ENCODE peak calls at places on chromosomes 4 and X, in ten cellular contexts. E, P, Q, G, I, O, T, S, W and L are unnamed samples.

GRCh38 chrX:153762636-153763173 is 1.3 kb upstream of the PLXNB3 start:
- DNase-seq in S (no peak), E (no peak), W (no peak), Q (no peak), P (no peak), O (no peak), I (no peak), G (no peak), T (no peak), L (no peak)

GRCh38 chr4:105473340-105474109 is at the start of gene PPA2:
- DNase-seq in S (peak; percentile 96), E (peak; percentile 88), W (peak; percentile 94), Q (peak; percentile 92), I (peak; percentile 84), G (peak; percentile 93), T (peak; percentile 78), P (peak; percentile 87), O (peak; percentile 88), L (peak; percentile 74)

GRCh38 chrX:150167482-150168324 is 195.4 kb upstream of the MAMLD1 start:
- DNase-seq in P (no peak), I (no peak), S (no peak), G (no peak), W (no peak), Q (no peak), T (no peak), O (no peak), E (no peak), L (no peak)

GRCh38 chrX:106363214-106363613 is 195.1 kb downstream of the PWWP3B start:
- DNase-seq in S (no peak), I (no peak), T (no peak), Q (no peak), E (no peak), G (no peak), W (no peak), P (no peak), O (no peak), L (no peak)

GRCh38 chr4:153079824-153080486 is 124.3 kb upstream of the TRIM2 start:
- DNase-seq in T (no peak), I (no peak), G (no peak), Q (no peak), S (no peak), P (peak; percentile 37), W (no peak), O (no peak), E (no peak), L (no peak)

GRCh38 chrX:80747832-80748231 is 61.8 kb downstream of the BRWD3 start:
- DNase-seq in E (no peak), S (no peak), Q (no peak), I (no peak), T (no peak), W (no peak), G (no peak), P (no peak), O (no peak), L (no peak)

GRCh38 chrX:68822641-68823410 is 6.0 kb upstream of the EFNB1 start:
- DNase-seq in T (peak; percentile 23), G (peak; percentile 77), E (peak; percentile 72), I (no peak), W (no peak), S (peak; percentile 59), O (no peak), P (peak; percentile 41), Q (no peak), L (no peak)

GRCh38 chrX:4764888-4765287 is 1051.4 kb upstream of the PRKX start:
- DNase-seq in S (no peak), I (no peak), O (no peak), P (no peak), E (no peak), W (no peak), T (no peak), G (no peak), Q (no peak), L (peak; percentile 1)

GRCh38 chrX:15663439-15663838 is 1.2 kb downstream of the CLTRN start:
- DNase-seq in E (no peak), I (no peak), W (no peak), S (no peak), T (no peak), Q (no peak), G (no peak), P (no peak), O (no peak), L (no peak)

GRCh38 chr4:120821986-120822385 is 100.5 kb downstream of the PRDM5 start:
- DNase-seq in G (no peak), S (no peak), I (no peak), O (no peak), P (no peak), T (no peak), W (no peak), E (no peak), Q (no peak), L (no peak)

GRCh38 chr4:92066485-92066884 is 237.3 kb upstream of the GRID2 start:
- DNase-seq in W (no peak), E (no peak), Q (no peak), P (no peak), O (no peak), S (no peak), G (no peak), I (no peak), T (no peak), L (no peak)

GRCh38 chr4:92059615-92060014 is 244.2 kb upstream of the GRID2 start:
- DNase-seq in Q (no peak), P (no peak), O (no peak), S (no peak), W (no peak), T (no peak), G (no peak), I (no peak), E (no peak), L (no peak)

GRCh38 chr4:92060333-92060732 is 243.4 kb upstream of the GRID2 start:
- DNase-seq in Q (no peak), G (no peak), P (no peak), I (no peak), T (no peak), W (no peak), E (no peak), S (no peak), O (no peak), L (no peak)

DNA sequence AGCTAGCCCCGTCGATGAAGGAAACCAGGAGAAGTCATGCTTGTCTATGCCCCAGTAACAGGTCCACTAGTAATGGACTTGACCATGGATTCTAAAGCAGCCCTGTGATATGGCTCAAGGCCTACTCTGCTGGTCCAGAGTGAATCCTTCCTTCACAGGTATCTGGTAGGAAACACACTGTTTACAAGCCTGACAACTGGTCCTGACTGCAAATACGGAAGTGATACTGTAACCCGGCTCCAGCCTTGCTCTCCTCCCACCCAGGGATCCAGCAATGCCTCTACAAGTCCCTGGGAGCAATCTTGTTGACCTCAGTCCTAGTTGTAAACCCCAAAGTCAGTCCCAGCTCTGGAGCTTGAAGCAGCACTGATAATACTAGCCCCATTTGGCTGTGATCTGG is 239.2 kb upstream of the GRID2 start:
- DNase-seq in P (no peak), O (no peak), Q (no peak), S (no peak), I (no peak), T (no peak), E (no peak), W (no peak), G (no peak), L (no peak)
- H3K4me3 ChIP-seq in P (no peak overlapping the region), O (no peak overlapping the region), Q (no peak overlapping the region), S (no peak overlapping the region), I (no peak overlapping the region), T (no peak overlapping the region), E (no peak overlapping the region), W (no peak overlapping the region), G (no peak overlapping the region), L (no peak overlapping the region)

DNA sequence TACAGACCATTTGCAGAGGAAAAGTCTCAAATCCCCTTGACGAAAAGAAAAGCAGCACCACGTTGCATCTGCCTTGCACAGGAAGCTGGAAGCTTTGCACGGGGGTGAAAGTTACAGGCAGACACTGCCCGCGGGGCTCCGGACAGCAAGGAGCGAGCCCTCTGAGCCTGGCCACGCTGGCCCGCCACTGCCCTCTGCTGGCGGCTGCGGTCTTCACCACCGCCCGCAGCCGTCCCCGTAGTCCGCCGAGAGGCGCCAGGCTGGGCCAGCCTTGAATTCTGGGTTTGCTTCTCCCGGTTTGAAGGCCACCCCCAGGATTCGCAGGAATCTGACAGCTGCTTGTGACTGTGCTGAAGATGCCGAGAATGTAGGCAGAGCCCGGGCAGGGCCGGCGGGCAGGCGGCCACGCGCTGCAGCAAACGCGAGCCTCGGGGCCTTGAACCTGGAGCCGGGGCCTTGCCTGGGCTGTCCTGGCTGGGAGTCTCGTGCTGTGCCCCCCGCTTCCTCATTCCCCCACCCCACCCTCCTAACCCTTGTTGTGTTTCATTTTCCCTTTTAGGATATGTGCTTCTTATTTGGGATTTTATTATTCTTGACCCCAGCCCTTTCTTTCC is 49.2 kb downstream of the ENPP6 start:
- DNase-seq in G (peak; percentile 76), Q (peak; percentile 54), S (peak; percentile 85), O (peak; percentile 43), E (peak; percentile 66), P (peak; percentile 51), W (peak; percentile 83), I (peak; percentile 6), T (peak; percentile 22), L (no peak)
- H3K4me3 ChIP-seq in G (no peak overlapping the region), Q (no peak overlapping the region), S (no peak overlapping the region), O (no peak overlapping the region), E (no peak overlapping the region), P (no peak overlapping the region), W (no peak overlapping the region), I (no peak overlapping the region), T (no peak overlapping the region), L (no peak overlapping the region)

DNA sequence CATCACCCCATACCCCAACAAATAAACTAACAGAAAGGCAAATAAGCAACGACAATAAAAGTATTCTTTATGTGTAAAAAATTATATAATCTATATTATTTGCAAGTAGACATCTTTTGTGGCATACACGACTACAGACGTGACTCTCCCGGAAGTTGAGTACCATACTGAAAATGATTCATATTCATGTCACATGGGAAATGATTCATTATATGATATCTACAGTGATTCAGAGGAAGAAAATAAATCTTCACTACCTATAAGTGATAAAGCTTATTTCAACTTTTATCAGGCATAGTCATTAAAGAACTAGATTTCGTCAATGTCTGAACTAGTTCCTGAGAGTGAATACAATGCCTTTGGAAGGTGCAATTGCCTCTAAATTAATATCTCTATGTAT is 4.6 kb upstream of the ANTXR2 start:
- DNase-seq in P (peak; percentile 40), Q (no peak), O (no peak), W (no peak), T (no peak), E (peak; percentile 63), I (no peak), S (no peak), G (no peak), L (no peak)
- H3K4me3 ChIP-seq in P (no peak overlapping the region), Q (no peak overlapping the region), O (no peak overlapping the region), W (no peak overlapping the region), T (no peak overlapping the region), E (no peak overlapping the region), I (no peak overlapping the region), S (no peak overlapping the region), G (no peak overlapping the region), L (no peak overlapping the region)

DNA sequence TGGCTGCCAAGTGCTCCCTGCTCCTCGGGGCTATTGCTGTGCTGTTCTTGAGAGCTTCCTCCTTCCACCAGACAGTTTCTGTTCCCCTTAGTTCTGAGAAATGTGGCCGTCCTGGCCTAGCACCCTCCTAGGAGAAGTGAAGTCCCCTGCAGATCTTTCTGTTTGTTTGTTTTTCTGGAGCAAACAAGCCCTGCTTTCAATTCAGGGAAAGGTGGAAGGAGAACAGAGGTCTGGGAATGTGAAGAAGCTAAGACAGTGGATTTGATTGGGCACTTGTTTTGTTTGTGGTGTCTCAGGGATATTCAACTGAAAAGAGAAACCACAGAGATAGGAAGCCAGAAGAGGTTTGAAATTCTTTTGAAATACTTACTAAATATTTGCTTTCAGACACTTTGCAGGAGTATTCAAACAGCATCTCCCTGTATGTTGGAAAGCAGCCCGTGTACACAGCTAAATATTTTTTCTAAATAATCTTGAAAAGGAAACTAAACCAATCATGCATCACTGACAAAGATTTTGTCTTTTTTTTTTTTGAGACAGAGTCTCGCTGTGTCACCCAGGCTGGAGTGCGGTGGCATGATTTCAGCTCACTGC is 36.5 kb upstream of the PPM1K start:
- DNase-seq in P (peak; percentile 50), I (peak; percentile 14), E (peak; percentile 21), W (no peak), G (peak; percentile 24), O (no peak), T (no peak), S (no peak), Q (peak; percentile 24), L (no peak)
- H3K4me3 ChIP-seq in P (no peak overlapping the region), I (peak overlapping the region; percentile 37), E (no peak overlapping the region), W (no peak overlapping the region), G (no peak overlapping the region), O (no peak overlapping the region), T (no peak overlapping the region), S (no peak overlapping the region), Q (no peak overlapping the region), L (no peak overlapping the region)